ENCODE peak calls at places on chromosomes 2 and 18, in five cellular contexts. One of them, this sample, is unnamed.

GRCh38 chr2:185608799-185609198 is 129.8 kb upstream of the FSIP2 start:
- DNase-seq in neural progenitor cell: no peak
- DNase-seq in stimulated activated CD8-positive, alpha-beta memory T cell treated with anti-CD3 and anti-CD28 coated beads, Interleukin-4, amount 100 ng/mL, for 1 hour: no peak
- DNase-seq in NCI-H748 treated with DMSO at 0.1 percent for 48 hours: no peak
- DNase-seq in D341Med: no peak
- DNase-seq in this sample: peak; percentile 4

GRCh38 chr2:128497461-128497860 is 178.8 kb upstream of the HS6ST1 start:
- DNase-seq in neural progenitor cell: no peak
- DNase-seq in stimulated activated CD8-positive, alpha-beta memory T cell treated with anti-CD3 and anti-CD28 coated beads, Interleukin-4, amount 100 ng/mL, for 1 hour: no peak
- DNase-seq in NCI-H748 treated with DMSO at 0.1 percent for 48 hours: no peak
- DNase-seq in D341Med: no peak
- DNase-seq in this sample: no peak

GRCh38 chr2:204250692-204251091 is 294.6 kb upstream of the PARD3B start:
- DNase-seq in neural progenitor cell: no peak
- DNase-seq in stimulated activated CD8-positive, alpha-beta memory T cell treated with anti-CD3 and anti-CD28 coated beads, Interleukin-4, amount 100 ng/mL, for 1 hour: no peak
- DNase-seq in NCI-H748 treated with DMSO at 0.1 percent for 48 hours: no peak
- DNase-seq in D341Med: no peak
- DNase-seq in this sample: no peak

GRCh38 chr2:43136862-43137261 is 89.5 kb downstream of the ZFP36L2 start:
- DNase-seq in neural progenitor cell: no peak
- DNase-seq in stimulated activated CD8-positive, alpha-beta memory T cell treated with anti-CD3 and anti-CD28 coated beads, Interleukin-4, amount 100 ng/mL, for 1 hour: peak; percentile 56
- DNase-seq in NCI-H748 treated with DMSO at 0.1 percent for 48 hours: no peak
- DNase-seq in D341Med: no peak
- DNase-seq in this sample: no peak

GRCh38 chr2:189466656-189467055 is 25.4 kb downstream of the WDR75 start:
- DNase-seq in neural progenitor cell: peak; percentile 15
- DNase-seq in stimulated activated CD8-positive, alpha-beta memory T cell treated with anti-CD3 and anti-CD28 coated beads, Interleukin-4, amount 100 ng/mL, for 1 hour: no peak
- DNase-seq in NCI-H748 treated with DMSO at 0.1 percent for 48 hours: no peak
- DNase-seq in D341Med: peak; percentile 34
- DNase-seq in this sample: peak; percentile 60

GRCh38 chr2:180907731-180908130 is 72.7 kb upstream of the UBE2E3 start:
- DNase-seq in neural progenitor cell: no peak
- DNase-seq in stimulated activated CD8-positive, alpha-beta memory T cell treated with anti-CD3 and anti-CD28 coated beads, Interleukin-4, amount 100 ng/mL, for 1 hour: no peak
- DNase-seq in NCI-H748 treated with DMSO at 0.1 percent for 48 hours: no peak
- DNase-seq in D341Med: no peak
- DNase-seq in this sample: no peak

GRCh38 chr2:235083822-235084221 is 132.0 kb downstream of the SH3BP4 start:
- DNase-seq in neural progenitor cell: no peak
- DNase-seq in stimulated activated CD8-positive, alpha-beta memory T cell treated with anti-CD3 and anti-CD28 coated beads, Interleukin-4, amount 100 ng/mL, for 1 hour: no peak
- DNase-seq in NCI-H748 treated with DMSO at 0.1 percent for 48 hours: no peak
- DNase-seq in D341Med: no peak
- DNase-seq in this sample: no peak

GRCh38 chr18:3230401-3231334 is 10.9 kb upstream of the MYOM1 start:
- DNase-seq in neural progenitor cell: no peak
- DNase-seq in stimulated activated CD8-positive, alpha-beta memory T cell treated with anti-CD3 and anti-CD28 coated beads, Interleukin-4, amount 100 ng/mL, for 1 hour: no peak
- DNase-seq in NCI-H748 treated with DMSO at 0.1 percent for 48 hours: no peak
- DNase-seq in D341Med: no peak
- DNase-seq in this sample: no peak

GRCh38 chr2:227568852-227569169 is 29.9 kb upstream of the SCYGR2 start:
- DNase-seq in neural progenitor cell: no peak
- DNase-seq in stimulated activated CD8-positive, alpha-beta memory T cell treated with anti-CD3 and anti-CD28 coated beads, Interleukin-4, amount 100 ng/mL, for 1 hour: no peak
- DNase-seq in NCI-H748 treated with DMSO at 0.1 percent for 48 hours: no peak
- DNase-seq in D341Med: no peak
- DNase-seq in this sample: no peak

GRCh38 chr2:199452200-199452990 is 5.3 kb downstream of the SATB2 start:
- DNase-seq in neural progenitor cell: no peak
- DNase-seq in stimulated activated CD8-positive, alpha-beta memory T cell treated with anti-CD3 and anti-CD28 coated beads, Interleukin-4, amount 100 ng/mL, for 1 hour: no peak
- DNase-seq in NCI-H748 treated with DMSO at 0.1 percent for 48 hours: no peak
- DNase-seq in D341Med: no peak
- DNase-seq in this sample: no peak